ENCODE peak calls at places on chromosomes 5 and 9, in six cellular contexts. One of them, this sample, is unnamed.

GRCh38 chr9:2876726-2877125 is 32.8 kb upstream of the PUM3 start:
- DNase-seq in GM12878: no peak
- DNase-seq in K562: no peak
- DNase-seq in HCT116: no peak
- DNase-seq in SK-N-SH: no peak
- DNase-seq in H1: no peak
- DNase-seq in this sample: no peak

GRCh38 chr5:83368835-83369234 is 102.7 kb upstream of the VCAN start:
- DNase-seq in GM12878: no peak
- DNase-seq in K562: no peak
- DNase-seq in HCT116: no peak
- DNase-seq in SK-N-SH: no peak
- DNase-seq in H1: no peak
- DNase-seq in this sample: no peak

GRCh38 chr5:136769093-136769492 is 403.7 kb upstream of the TRPC7 start:
- DNase-seq in GM12878: no peak
- DNase-seq in K562: no peak
- DNase-seq in HCT116: no peak
- DNase-seq in SK-N-SH: no peak
- DNase-seq in H1: no peak
- DNase-seq in this sample: no peak

GRCh38 chr5:55711531-55712022 is 547 bp downstream of the SLC38A9 start:
- DNase-seq in GM12878: no peak
- DNase-seq in K562: no peak
- DNase-seq in HCT116: no peak
- DNase-seq in SK-N-SH: no peak
- DNase-seq in H1: no peak
- DNase-seq in this sample: no peak

GRCh38 chr9:116644099-116644688 is 42.9 kb upstream of the TRIM32 start:
- DNase-seq in GM12878: no peak
- DNase-seq in K562: no peak
- DNase-seq in HCT116: no peak
- DNase-seq in SK-N-SH: no peak
- DNase-seq in H1: no peak
- DNase-seq in this sample: no peak

GRCh38 chr5:137091473-137091872 is 407.7 kb downstream of the SPOCK1 start:
- DNase-seq in GM12878: no peak
- DNase-seq in K562: no peak
- DNase-seq in HCT116: no peak
- DNase-seq in SK-N-SH: no peak
- DNase-seq in H1: no peak
- DNase-seq in this sample: no peak

GRCh38 chr5:158758666-158759065 is 341.1 kb downstream of the EBF1 start:
- DNase-seq in GM12878: no peak
- DNase-seq in K562: no peak
- DNase-seq in HCT116: no peak
- DNase-seq in SK-N-SH: no peak
- DNase-seq in H1: no peak
- DNase-seq in this sample: no peak

GRCh38 chr5:81789033-81789432 is 38.1 kb upstream of the SSBP2 start:
- DNase-seq in GM12878: no peak
- DNase-seq in K562: peak
- DNase-seq in HCT116: no peak
- DNase-seq in SK-N-SH: no peak
- DNase-seq in H1: no peak
- DNase-seq in this sample: no peak

GRCh38 chr5:150068472-150068871 is 17.9 kb downstream of the CSF1R start:
- DNase-seq in GM12878: no peak
- DNase-seq in K562: no peak
- DNase-seq in HCT116: no peak
- DNase-seq in SK-N-SH: no peak
- DNase-seq in H1: no peak
- DNase-seq in this sample: no peak

GRCh38 chr9:91089405-91090131 is 272.1 kb downstream of the AUH start:
- DNase-seq in GM12878: no peak
- DNase-seq in K562: no peak
- DNase-seq in HCT116: no peak
- DNase-seq in SK-N-SH: no peak
- DNase-seq in H1: no peak
- DNase-seq in this sample: peak

GRCh38 chr9:136107155-136107952 is 11.3 kb downstream of the TMEM250 start:
- DNase-seq in GM12878: no peak
- DNase-seq in K562: peak
- DNase-seq in HCT116: no peak
- DNase-seq in SK-N-SH: peak
- DNase-seq in H1: no peak
- DNase-seq in this sample: no peak

GRCh38 chr9:96868709-96869108 is 14.4 kb upstream of the ZNF782 start:
- DNase-seq in GM12878: no peak
- DNase-seq in K562: no peak
- DNase-seq in HCT116: no peak
- DNase-seq in SK-N-SH: no peak
- DNase-seq in H1: no peak
- DNase-seq in this sample: no peak

GRCh38 chr5:85814596-85814995 is 803.1 kb upstream of the COX7C start:
- DNase-seq in GM12878: no peak
- DNase-seq in K562: no peak
- DNase-seq in HCT116: no peak
- DNase-seq in SK-N-SH: no peak
- DNase-seq in H1: no peak
- DNase-seq in this sample: no peak

GRCh38 chr9:123866497-123866896 is 63.4 kb downstream of the DENND1A start:
- DNase-seq in GM12878: no peak
- DNase-seq in K562: no peak
- DNase-seq in HCT116: no peak
- DNase-seq in SK-N-SH: no peak
- DNase-seq in H1: no peak
- DNase-seq in this sample: no peak

GRCh38 chr9:89497181-89497963 is 541 bp downstream of the SEMA4D start:
- DNase-seq in GM12878: no peak
- DNase-seq in K562: peak
- DNase-seq in HCT116: no peak
- DNase-seq in SK-N-SH: peak
- DNase-seq in H1: no peak
- DNase-seq in this sample: no peak

GRCh38 chr9:2745560-2746380 is 28.5 kb downstream of the KCNV2 start:
- DNase-seq in GM12878: no peak
- DNase-seq in K562: no peak
- DNase-seq in HCT116: no peak
- DNase-seq in SK-N-SH: peak
- DNase-seq in H1: no peak
- DNase-seq in this sample: no peak

GRCh38 chr9:99140685-99141314 is 35.9 kb downstream of the TGFBR1 start:
- DNase-seq in GM12878: no peak
- DNase-seq in K562: peak
- DNase-seq in HCT116: peak
- DNase-seq in SK-N-SH: peak
- DNase-seq in H1: no peak
- DNase-seq in this sample: peak

DNA sequence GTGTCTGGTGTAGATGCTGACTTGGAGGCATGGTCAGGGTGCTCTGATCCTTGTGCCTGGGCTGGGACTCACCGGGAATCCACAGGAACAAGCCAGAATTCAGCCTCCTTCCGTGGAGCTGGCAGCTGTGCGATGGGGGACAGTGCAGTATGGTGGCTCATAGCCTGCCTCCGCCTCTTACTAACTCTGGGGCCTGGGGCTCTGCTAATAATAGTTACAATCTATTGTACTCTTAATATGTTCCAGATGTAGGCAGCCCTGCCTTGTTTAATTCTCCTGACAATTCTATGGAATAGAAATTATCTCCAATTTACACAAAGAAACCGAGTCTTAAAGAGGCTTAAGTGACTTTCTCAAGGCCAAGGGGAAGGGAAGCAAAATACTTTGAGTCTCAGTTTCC is 77.6 kb downstream of the PCDH1 start:
- DNase-seq in GM12878: no peak
- DNase-seq in K562: no peak
- DNase-seq in HCT116: no peak
- DNase-seq in SK-N-SH: peak
- DNase-seq in H1: no peak
- DNase-seq in this sample: no peak
- TF ChIP-seq JUND in GM12878: no peak
- TF ChIP-seq JUND in K562: no peak
- TF ChIP-seq JUND in HCT116: no peak
- TF ChIP-seq JUND in SK-N-SH: no peak
- TF ChIP-seq JUND in H1: no peak
- TF ChIP-seq JUND in this sample: no peak

GRCh38 chr9:133518193-133518592 is 6.6 kb downstream of the MYMK start:
- DNase-seq in GM12878: no peak
- DNase-seq in K562: no peak
- DNase-seq in HCT116: no peak
- DNase-seq in SK-N-SH: no peak
- DNase-seq in H1: no peak
- DNase-seq in this sample: no peak
- TF ChIP-seq YY1 in GM12878: no peak
- TF ChIP-seq YY1 in K562: no peak
- TF ChIP-seq YY1 in HCT116: no peak
- TF ChIP-seq YY1 in SK-N-SH: no peak
- TF ChIP-seq YY1 in H1: no peak
- TF ChIP-seq YY1 in this sample: no peak

DNA sequence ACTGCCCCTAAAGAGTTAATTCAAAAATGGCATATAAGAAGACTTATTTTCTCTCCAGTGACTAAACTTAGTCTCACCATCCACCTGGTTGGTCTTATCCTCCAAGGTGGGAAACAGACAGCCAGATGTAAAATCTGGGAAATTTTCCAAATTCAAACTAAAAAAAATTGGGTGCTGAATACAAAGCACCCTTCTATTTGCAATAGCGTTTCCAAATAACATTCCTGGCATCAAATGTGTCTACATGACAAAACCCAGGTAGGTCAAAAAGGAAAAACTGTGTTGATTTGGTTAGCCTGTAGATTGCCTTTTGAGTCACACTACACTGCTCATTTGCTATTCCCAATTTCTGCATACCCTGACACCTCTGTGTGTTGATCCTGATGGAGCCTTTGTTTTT is 252.2 kb downstream of the NR2F1-AS1 start:
- DNase-seq in GM12878: no peak
- DNase-seq in K562: no peak
- DNase-seq in HCT116: no peak
- DNase-seq in SK-N-SH: no peak
- DNase-seq in H1: no peak
- DNase-seq in this sample: no peak
- TF ChIP-seq JUND in GM12878: no peak
- TF ChIP-seq JUND in K562: no peak
- TF ChIP-seq JUND in HCT116: no peak
- TF ChIP-seq JUND in SK-N-SH: no peak
- TF ChIP-seq JUND in H1: no peak
- TF ChIP-seq JUND in this sample: no peak

DNA sequence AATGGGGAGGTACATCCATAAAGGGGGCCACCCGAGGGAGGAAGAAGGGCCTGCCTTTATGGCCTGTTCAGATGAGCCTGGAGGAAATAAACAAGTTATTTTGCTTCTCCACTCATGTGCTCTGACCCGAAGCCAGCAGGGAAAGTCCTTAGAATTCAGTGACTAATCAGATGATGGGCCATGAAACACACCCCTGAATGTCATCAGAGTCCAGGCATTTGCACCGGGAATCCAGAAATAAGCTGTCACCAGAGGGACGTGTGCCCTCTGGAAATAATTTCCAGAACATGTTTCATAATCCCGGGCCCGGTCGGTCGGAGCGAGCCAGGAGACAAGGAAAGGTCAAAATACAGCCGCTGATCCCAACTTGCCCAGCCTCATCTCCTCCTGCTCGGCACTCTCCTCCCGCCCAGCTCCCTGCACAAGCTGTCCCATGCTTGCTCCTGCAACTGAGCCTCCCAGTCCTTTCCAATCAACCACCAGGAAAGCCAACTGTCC is 73.6 kb upstream of the ZNF622 start:
- DNase-seq in GM12878: no peak
- DNase-seq in K562: no peak
- DNase-seq in HCT116: no peak
- DNase-seq in SK-N-SH: no peak
- DNase-seq in H1: no peak
- DNase-seq in this sample: peak
- TF ChIP-seq YY1 in GM12878: no peak
- TF ChIP-seq YY1 in K562: no peak
- TF ChIP-seq YY1 in HCT116: no peak
- TF ChIP-seq YY1 in SK-N-SH: no peak
- TF ChIP-seq YY1 in H1: no peak
- TF ChIP-seq YY1 in this sample: no peak

GRCh38 chr5:40599676-40600075 is 80.0 kb upstream of the PTGER4 start:
- DNase-seq in GM12878: no peak
- DNase-seq in K562: no peak
- DNase-seq in HCT116: no peak
- DNase-seq in SK-N-SH: no peak
- DNase-seq in H1: no peak
- DNase-seq in this sample: no peak

GRCh38 chr5:40605295-40605958 is 74.3 kb upstream of the PTGER4 start:
- DNase-seq in GM12878: no peak
- DNase-seq in K562: no peak
- DNase-seq in HCT116: no peak
- DNase-seq in SK-N-SH: no peak
- DNase-seq in H1: no peak
- DNase-seq in this sample: no peak

GRCh38 chr5:40600383-40600782 is 79.3 kb upstream of the PTGER4 start:
- DNase-seq in GM12878: no peak
- DNase-seq in K562: no peak
- DNase-seq in HCT116: no peak
- DNase-seq in SK-N-SH: no peak
- DNase-seq in H1: no peak
- DNase-seq in this sample: no peak

GRCh38 chr5:40603378-40603777 is 76.3 kb upstream of the PTGER4 start:
- DNase-seq in GM12878: no peak
- DNase-seq in K562: no peak
- DNase-seq in HCT116: no peak
- DNase-seq in SK-N-SH: no peak
- DNase-seq in H1: no peak
- DNase-seq in this sample: no peak

DNA sequence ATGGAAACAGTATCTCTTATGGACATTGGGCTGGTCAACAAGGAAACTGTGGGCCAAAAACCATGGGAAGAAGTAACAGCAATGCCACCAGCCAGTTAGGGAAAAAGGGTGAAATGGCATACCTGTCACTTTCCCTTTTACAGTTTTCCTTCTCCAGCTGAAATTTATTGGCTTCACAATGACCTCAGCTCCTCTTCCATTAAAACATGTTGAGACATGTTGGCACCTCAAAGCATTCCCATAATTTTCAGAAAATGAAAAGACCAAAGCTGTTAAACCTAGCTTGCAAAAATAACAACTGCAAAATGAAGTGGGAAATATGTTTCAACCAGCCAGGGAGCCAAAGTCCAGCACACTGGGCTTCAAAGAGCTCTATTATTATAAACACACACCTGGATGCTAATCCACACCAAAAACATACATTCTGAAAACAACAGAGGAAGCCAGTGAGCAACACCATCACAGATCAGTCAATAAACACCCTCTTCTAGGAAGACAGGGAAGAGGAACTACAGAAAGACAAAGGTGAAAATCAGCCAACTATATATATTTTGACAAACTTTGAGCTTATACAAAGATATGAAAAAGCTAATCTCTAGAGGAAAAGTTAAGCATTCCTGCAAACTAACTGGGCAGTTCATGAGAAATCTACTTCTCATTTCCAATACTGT is 78.4 kb upstream of the PTGER4 start:
- DNase-seq in GM12878: no peak
- DNase-seq in K562: no peak
- DNase-seq in HCT116: no peak
- DNase-seq in SK-N-SH: no peak
- DNase-seq in H1: no peak
- DNase-seq in this sample: no peak
- TF ChIP-seq JUND in GM12878: no peak
- TF ChIP-seq JUND in K562: no peak
- TF ChIP-seq JUND in HCT116: no peak
- TF ChIP-seq JUND in SK-N-SH: no peak
- TF ChIP-seq JUND in H1: no peak
- TF ChIP-seq JUND in this sample: no peak